ENCODE peak calls at places on chromosomes 5 and 9, in nine cellular contexts. K, Z, T, O, Q, E, X, J and L are unnamed samples.

GRCh38 chr9:7185612-7186011 is 427.8 kb downstream of the KDM4C start:
- DNase-seq in X (peak), Z (no peak), J (no peak), Q (peak), T (no peak), E (peak), K (no peak), O (no peak), L (no peak)

GRCh38 chr9:312596-313320 is 98.1 kb downstream of the DOCK8 start:
- DNase-seq in X (no peak), O (no peak), Q (no peak), T (no peak), Z (no peak), K (no peak), E (no peak), J (no peak), L (no peak)

GRCh38 chr9:3809724-3810123 is 283.9 kb upstream of the RFX3 start:
- DNase-seq in X (peak), E (no peak), Q (peak), T (no peak), J (no peak), Z (no peak), O (no peak), K (no peak), L (no peak)

GRCh38 chr9:69885474-69885929 is 64.9 kb downstream of the CFAP95 start:
- DNase-seq in Q (peak), T (no peak), K (no peak), J (no peak), E (peak), Z (no peak), O (no peak), X (no peak), L (no peak)

GRCh38 chr5:143372187-143372829 is 31.2 kb downstream of the NR3C1 start:
- DNase-seq in J (no peak), T (no peak), O (no peak), Q (peak), Z (no peak), X (peak), E (no peak), K (no peak), L (no peak)

GRCh38 chr9:22097712-22098111 is 88.6 kb upstream of the CDKN2B start:
- DNase-seq in Z (no peak), K (no peak), E (peak), J (no peak), T (no peak), Q (no peak), X (peak), O (no peak), L (no peak)

GRCh38 chr5:172437445-172438303 is 16.7 kb downstream of the SH3PXD2B start:
- DNase-seq in Q (peak), E (peak), X (peak), T (no peak), O (no peak), K (peak), J (no peak), Z (peak), L (no peak)

GRCh38 chr5:149094996-149095395 is 32.1 kb upstream of the SH3TC2 start:
- DNase-seq in X (no peak), O (no peak), Z (no peak), J (no peak), T (no peak), K (no peak), Q (no peak), E (no peak), L (no peak)

GRCh38 chr5:128436825-128437224 is 101.2 kb downstream of the FBN2 start:
- DNase-seq in Z (no peak), K (no peak), Q (peak), X (peak), E (peak), O (no peak), T (no peak), J (no peak), L (no peak)

GRCh38 chr5:75034137-75034739 is 18.1 kb downstream of the GCNT4 start:
- DNase-seq in T (no peak), Q (no peak), J (no peak), X (no peak), O (peak), Z (no peak), K (peak), E (no peak), L (no peak)

GRCh38 chr5:179879690-179880010 is 21.0 kb upstream of the MRNIP start:
- DNase-seq in E (no peak), Z (no peak), K (no peak), J (no peak), O (no peak), T (no peak), X (no peak), Q (no peak), L (no peak)

GRCh38 chr5:83378624-83379259 is 92.8 kb upstream of the VCAN start:
- DNase-seq in Z (no peak), X (no peak), J (no peak), K (no peak), E (no peak), Q (no peak), O (no peak), T (no peak), L (no peak)

GRCh38 chr5:42756630-42757601 is at the start of gene CCDC152:
- DNase-seq in O (peak), X (peak), Z (peak), E (no peak), T (no peak), K (no peak), Q (no peak), J (peak), L (no peak)

GRCh38 chr5:172501708-172502379 is 47.5 kb upstream of the SH3PXD2B start:
- DNase-seq in J (no peak), K (no peak), T (no peak), X (no peak), Z (peak), O (no peak), E (no peak), Q (no peak), L (no peak)

GRCh38 chr9:123922911-123923310 is 7.0 kb downstream of the DENND1A start:
- DNase-seq in T (no peak), O (no peak), Z (no peak), K (no peak), X (no peak), Q (no peak), J (no peak), E (no peak), L (no peak)

GRCh38 chr5:31759925-31760324 is 121.0 kb downstream of the PDZD2 start:
- DNase-seq in J (no peak), Z (no peak), Q (no peak), E (no peak), O (no peak), X (no peak), K (no peak), T (no peak), L (no peak)

GRCh38 chr5:92372766-92373165 is 989.6 kb upstream of the ARRDC3 start:
- DNase-seq in X (peak), Q (peak), T (no peak), Z (no peak), O (no peak), E (no peak), J (no peak), K (no peak), L (no peak)

GRCh38 chr9:88732128-88732527 is 197.2 kb downstream of the NXNL2 start:
- DNase-seq in O (no peak), X (peak), K (no peak), Z (no peak), T (peak), E (no peak), J (no peak), Q (peak), L (no peak)

GRCh38 chr9:135886147-135886981 is 21.0 kb downstream of the CAMSAP1 start:
- DNase-seq in E (no peak), Q (no peak), J (no peak), K (no peak), X (no peak), Z (no peak), T (no peak), O (no peak), L (no peak)

GRCh38 chr9:21454149-21454548 is 13.9 kb downstream of the IFNA1 start:
- DNase-seq in Z (no peak), T (no peak), E (no peak), K (no peak), X (peak), Q (peak), J (no peak), O (no peak), L (no peak)

GRCh38 chr5:392431-392988 is 50.5 kb upstream of the EXOC3 start:
- DNase-seq in J (no peak), T (no peak), K (no peak), X (no peak), Q (no peak), Z (peak), O (peak), E (no peak), L (no peak)

GRCh38 chr5:61732376-61732775 is 400.3 kb downstream of the ZSWIM6 start:
- DNase-seq in K (no peak), E (no peak), J (peak), X (no peak), Q (no peak), Z (no peak), T (no peak), O (no peak), L (peak)

GRCh38 chr5:79122963-79123362 is 11.4 kb downstream of the BHMT start:
- DNase-seq in T (no peak), K (no peak), Q (no peak), Z (no peak), E (no peak), X (no peak), J (no peak), O (no peak), L (no peak)

GRCh38 chr5:15615859-15616258 is 115.9 kb downstream of the FBXL7 start:
- DNase-seq in K (no peak), J (no peak), O (no peak), Z (no peak), X (peak), Q (no peak), E (no peak), T (no peak), L (no peak)

GRCh38 chr5:137833463-137833862 is 34.2 kb upstream of the MYOT start:
- DNase-seq in T (no peak), O (no peak), E (peak), X (peak), K (no peak), J (no peak), Q (peak), Z (peak), L (no peak)

GRCh38 chr5:65172486-65173129 is 309.1 kb downstream of the ADAMTS6 start:
- DNase-seq in E (no peak), X (peak), O (no peak), Q (peak), T (no peak), Z (no peak), J (no peak), K (no peak), L (no peak)

GRCh38 chr9:89879276-89879675 is 274.5 kb downstream of the GADD45G start:
- DNase-seq in Q (no peak), X (no peak), T (no peak), O (no peak), J (peak), K (peak), Z (peak), E (no peak), L (no peak)

GRCh38 chr9:89878003-89878411 is 273.2 kb downstream of the GADD45G start:
- DNase-seq in J (peak), Z (peak), T (no peak), O (no peak), Q (no peak), X (no peak), E (no peak), K (peak), L (no peak)

GRCh38 chr9:89877051-89878002 is 272.5 kb downstream of the GADD45G start:
- DNase-seq in Q (no peak), K (peak), O (no peak), X (no peak), Z (peak), E (no peak), J (peak), T (no peak), L (no peak)

GRCh38 chr9:89879711-89880110 is 274.9 kb downstream of the GADD45G start:
- DNase-seq in K (no peak), Z (peak), J (peak), Q (no peak), O (no peak), X (no peak), T (no peak), E (no peak), L (no peak)

DNA sequence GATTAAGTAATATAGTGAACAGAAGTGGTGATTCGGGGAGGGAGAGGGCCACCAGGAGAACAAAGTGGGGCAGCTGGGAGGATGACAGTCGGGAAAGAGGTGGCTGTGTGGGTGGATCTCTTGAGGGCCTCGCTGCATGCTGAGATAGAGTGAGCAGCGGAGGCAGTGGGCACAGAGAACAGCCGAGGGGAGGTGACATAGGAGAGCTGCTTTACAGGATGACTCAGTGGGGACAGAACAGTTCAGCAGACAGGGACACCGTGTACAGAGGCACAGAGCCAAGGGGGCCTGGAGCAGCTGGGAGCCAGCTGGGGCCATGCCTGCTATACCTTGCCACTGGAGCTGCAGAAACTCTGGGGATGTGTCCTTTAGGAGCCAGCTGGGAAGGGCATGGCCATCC is 273.9 kb downstream of the GADD45G start:
- DNase-seq in E (no peak), K (peak), J (peak), T (peak), O (no peak), Q (peak), Z (peak), X (peak), L (no peak)
- TF ChIP-seq CTCF in E (no peak), K (no peak), J (no peak), T (no peak), O (no peak), Q (no peak), Z (no peak), X (no peak), L (no peak)

GRCh38 chr9:131181091-131181681 is 55.8 kb downstream of the NUP214 start:
- DNase-seq in K (no peak), T (no peak), O (no peak), E (no peak), J (no peak), Z (no peak), X (no peak), Q (peak), L (no peak)
- TF ChIP-seq CTCF in K (no peak), T (peak), O (peak), E (peak), J (peak), Z (peak), X (peak), Q (peak), L (peak)

GRCh38 chr5:32848681-32849080 is 137.6 kb downstream of the NPR3 start:
- DNase-seq in T (no peak), O (no peak), Q (no peak), K (no peak), J (no peak), Z (no peak), X (no peak), E (no peak), L (no peak)

GRCh38 chr5:32850792-32851191 is 139.7 kb downstream of the NPR3 start:
- DNase-seq in J (no peak), K (no peak), T (no peak), Q (no peak), X (no peak), E (no peak), Z (no peak), O (no peak), L (no peak)

GRCh38 chr5:32854473-32854872 is 143.4 kb downstream of the NPR3 start:
- DNase-seq in Z (no peak), X (no peak), O (no peak), K (no peak), Q (no peak), J (no peak), T (no peak), E (no peak), L (no peak)

GRCh38 chr5:32851774-32852173 is 140.7 kb downstream of the NPR3 start:
- DNase-seq in X (no peak), Q (no peak), T (no peak), O (no peak), J (no peak), Z (no peak), E (no peak), K (no peak), L (no peak)

GRCh38 chr5:32852535-32852934 is 141.4 kb downstream of the NPR3 start:
- DNase-seq in E (peak), O (no peak), Z (no peak), Q (peak), J (peak), K (peak), X (peak), T (no peak), L (no peak)
- TF ChIP-seq CTCF in E (peak), O (no peak), Z (no peak), Q (no peak), J (no peak), K (peak), X (peak), T (no peak), L (peak)

DNA sequence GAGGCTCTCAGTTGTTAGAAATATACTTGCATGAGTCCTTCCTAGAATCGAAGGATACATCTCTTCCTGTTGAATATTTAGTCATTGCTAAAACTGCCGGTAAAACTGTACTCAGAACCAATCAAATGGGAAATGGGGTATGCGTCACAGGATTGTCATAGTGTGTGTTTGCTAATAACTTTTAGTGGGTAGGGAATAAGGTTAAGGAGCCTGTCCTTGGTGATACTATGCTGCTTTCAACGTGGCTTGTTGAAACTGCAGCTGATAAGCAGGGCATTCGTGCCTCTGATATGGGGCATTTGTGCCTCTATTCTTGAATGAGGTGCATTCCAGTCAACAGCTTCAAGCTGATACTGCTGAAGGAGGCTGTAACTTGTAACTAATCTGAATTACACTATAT is 26.6 kb downstream of the HABP4 start:
- DNase-seq in J (no peak), E (no peak), Q (no peak), Z (no peak), X (peak), O (no peak), K (no peak), T (no peak), L (no peak)
- TF ChIP-seq CTCF in J (no peak), E (no peak), Q (no peak), Z (no peak), X (no peak), O (no peak), K (no peak), T (no peak), L (no peak)

GRCh38 chr5:57173026-57173317 is 887 bp upstream of the GPBP1 start:
- DNase-seq in J (no peak), Z (no peak), K (no peak), Q (no peak), O (no peak), T (peak), X (no peak), E (no peak), L (no peak)

GRCh38 chr5:57174128-57174849 is 430 bp downstream of the GPBP1 start:
- DNase-seq in E (no peak), T (no peak), Q (peak), X (no peak), J (no peak), O (peak), K (peak), Z (no peak), L (peak)

GRCh38 chr5:57174850-57175525 is 1.1 kb downstream of the GPBP1 start:
- DNase-seq in Q (peak), E (no peak), T (no peak), Z (no peak), X (no peak), J (no peak), O (no peak), K (no peak), L (no peak)

GRCh38 chr5:57172466-57172961 is 1.3 kb upstream of the GPBP1 start:
- DNase-seq in K (no peak), Q (peak), J (no peak), E (no peak), Z (no peak), T (no peak), X (no peak), O (no peak), L (no peak)

GRCh38 chr5:57173318-57174127 is at the start of gene GPBP1:
- DNase-seq in X (peak), Z (peak), J (peak), E (peak), O (peak), T (peak), Q (peak), K (peak), L (peak)
- TF ChIP-seq CTCF in X (no peak), Z (peak), J (no peak), E (no peak), O (no peak), T (no peak), Q (no peak), K (no peak), L (no peak)

DNA sequence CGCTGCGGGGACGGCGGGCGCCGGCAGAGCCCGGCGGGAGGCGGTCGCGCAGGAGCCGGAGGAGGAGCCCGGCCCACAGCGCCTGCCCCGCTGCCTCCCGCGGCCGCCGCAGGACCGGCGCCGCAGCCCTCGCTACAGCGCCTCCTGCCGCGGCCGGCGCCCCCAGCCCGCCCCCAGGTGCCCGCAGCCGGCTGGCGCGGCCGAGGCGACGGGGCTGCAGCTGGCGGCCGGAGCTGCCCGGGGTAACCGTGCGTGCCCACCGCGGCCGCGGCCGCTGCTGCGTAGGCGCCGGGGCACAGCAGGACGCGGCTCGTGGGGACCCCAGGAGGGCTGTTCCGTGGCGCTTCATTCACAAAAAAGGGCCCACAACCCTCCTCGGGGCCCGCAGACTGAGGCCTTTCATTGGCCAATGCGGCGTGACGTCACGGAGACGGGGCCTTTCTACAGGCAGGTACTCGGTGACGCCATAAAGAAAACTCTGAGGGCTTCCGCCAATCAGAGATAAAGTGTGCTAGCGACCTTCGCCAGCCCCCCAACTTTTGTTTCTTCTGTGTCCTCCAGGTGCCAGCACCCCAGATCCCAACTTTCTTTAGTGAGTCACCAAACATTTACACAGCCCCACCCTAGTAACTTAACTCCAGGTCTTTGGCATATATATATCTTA is at the start of gene CDC14B:
- DNase-seq in Q (peak), O (peak), X (peak), K (peak), T (peak), J (peak), Z (peak), E (peak), L (peak)
- TF ChIP-seq CTCF in Q (peak), O (no peak), X (no peak), K (no peak), T (no peak), J (no peak), Z (peak), E (no peak), L (no peak)